ENCODE peak calls at places on chromosomes 16 and 17, in five cellular contexts. C is transverse colon, I is A549, H is IMR-90, Z is ovary. E is an unnamed sample.

GRCh38 chr17:38958756-38959155 is 8.4 kb downstream of the FBXO47 start:
- DNase-seq in C (no peak), I (no peak), H (peak), Z (no peak), E (no peak)

GRCh38 chr16:59993101-59993500 is 1259.0 kb upstream of the GOT2 start:
- DNase-seq in C (no peak), I (no peak), H (no peak), Z (no peak), E (no peak)

GRCh38 chr17:41800601-41801373 is 11.0 kb downstream of the P3H4 start:
- DNase-seq in C (peak), I (peak), H (no peak), Z (peak), E (no peak)

GRCh38 chr16:11402745-11403533 is 57.7 kb downstream of the RMI2 start:
- DNase-seq in C (no peak), I (no peak), H (no peak), Z (no peak), E (no peak)

GRCh38 chr16:10013364-10013763 is 168.9 kb downstream of the GRIN2A start:
- DNase-seq in C (no peak), I (no peak), H (no peak), Z (no peak), E (no peak)

GRCh38 chr16:69311533-69312388 is 611 bp downstream of the VPS4A start:
- DNase-seq in C (peak), I (peak), H (no peak), Z (no peak), E (peak)

GRCh38 chr17:43329183-43329582 is 69.6 kb upstream of the ARL4D start:
- DNase-seq in C (no peak), I (no peak), H (no peak), Z (no peak), E (no peak)

GRCh38 chr17:64130559-64131001 is 636 bp upstream of the ERN1 start:
- DNase-seq in C (peak), I (no peak), H (peak), Z (peak), E (peak)

GRCh38 chr16:64440421-64440831 is 681.4 kb downstream of the CDH11 start:
- DNase-seq in C (no peak), I (no peak), H (peak), Z (no peak), E (peak)

GRCh38 chr16:10770907-10771306 is 27.3 kb downstream of the NUBP1 start:
- DNase-seq in C (no peak), I (no peak), H (no peak), Z (no peak), E (no peak)

GRCh38 chr16:1107141-1107540 is 11.1 kb upstream of the C1QTNF8 start:
- DNase-seq in C (no peak), I (no peak), H (no peak), Z (no peak), E (no peak)

GRCh38 chr16:1108299-1109252 is 12.5 kb upstream of the C1QTNF8 start:
- DNase-seq in C (peak), I (no peak), H (peak), Z (peak), E (peak)

GRCh38 chr16:1105888-1106620 is 10.0 kb upstream of the C1QTNF8 start:
- DNase-seq in C (peak), I (peak), H (peak), Z (peak), E (peak)

GRCh38 chr16:1106659-1107058 is 10.6 kb upstream of the C1QTNF8 start:
- DNase-seq in C (no peak), I (no peak), H (no peak), Z (peak), E (no peak)

DNA sequence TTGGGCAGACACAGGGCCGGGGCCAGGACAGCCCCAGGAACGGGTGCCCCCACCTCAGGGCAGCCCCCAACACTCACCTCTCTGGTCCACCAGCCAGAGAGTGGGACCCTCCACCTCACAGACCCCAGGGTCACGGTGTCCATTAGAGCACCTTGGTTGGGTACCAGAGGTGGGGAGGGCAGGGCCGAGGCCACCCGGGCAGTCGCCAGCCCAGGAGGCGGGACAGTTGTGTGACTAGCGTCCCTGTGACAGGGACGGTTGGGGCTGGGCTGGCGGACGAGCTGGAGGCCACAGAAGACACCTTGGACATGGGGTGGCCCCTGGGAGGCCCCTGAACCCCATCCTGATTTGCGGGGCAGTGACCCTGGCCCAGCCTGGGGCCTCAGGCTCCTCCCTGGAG is 11.7 kb upstream of the C1QTNF8 start:
- DNase-seq in C (no peak), I (no peak), H (no peak), Z (no peak), E (no peak)
- H3K27ac ChIP-seq in C (no peak), I (no peak), H (no peak), Z (no peak), E (no peak)

GRCh38 chr16:23676924-23677480 is 1.7 kb upstream of the PLK1 start:
- DNase-seq in C (no peak), I (no peak), H (no peak), Z (no peak), E (peak)
- TF ChIP-seq POLR2A in C (no peak), I (no peak), H (no peak), Z (no peak), E (no peak)

DNA sequence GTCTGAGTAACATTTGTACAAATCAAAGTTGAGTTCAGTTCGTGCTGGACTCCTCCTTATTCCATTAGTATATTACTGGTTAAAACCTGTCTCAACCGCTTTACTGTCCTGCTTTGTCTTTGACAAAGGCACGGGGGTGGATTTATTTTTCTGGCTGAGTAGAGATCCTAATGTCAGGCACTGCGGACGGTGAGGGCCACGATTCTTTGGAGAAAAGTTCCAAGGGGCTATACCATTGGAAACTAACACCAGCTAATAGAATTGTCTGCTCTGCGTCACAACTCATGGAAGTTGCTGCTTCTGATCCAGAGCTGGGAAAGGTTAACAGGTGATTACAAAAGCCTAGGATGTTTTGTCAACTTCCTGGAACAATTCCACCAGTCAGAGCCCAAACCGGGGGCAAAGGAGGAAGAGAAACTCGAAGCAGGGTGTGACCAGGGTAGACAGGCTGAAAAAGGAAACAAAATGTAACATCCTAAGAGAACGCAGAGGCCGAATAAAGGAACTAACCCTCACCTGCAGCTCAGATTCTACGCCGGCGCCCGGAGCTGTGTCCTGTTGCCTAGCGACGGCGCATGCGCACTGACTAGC is 12.4 kb downstream of the TAT start:
- DNase-seq in C (no peak), I (no peak), H (no peak), Z (no peak), E (no peak)
- H3K27ac ChIP-seq in C (peak), I (peak), H (no peak), Z (no peak), E (peak)

DNA sequence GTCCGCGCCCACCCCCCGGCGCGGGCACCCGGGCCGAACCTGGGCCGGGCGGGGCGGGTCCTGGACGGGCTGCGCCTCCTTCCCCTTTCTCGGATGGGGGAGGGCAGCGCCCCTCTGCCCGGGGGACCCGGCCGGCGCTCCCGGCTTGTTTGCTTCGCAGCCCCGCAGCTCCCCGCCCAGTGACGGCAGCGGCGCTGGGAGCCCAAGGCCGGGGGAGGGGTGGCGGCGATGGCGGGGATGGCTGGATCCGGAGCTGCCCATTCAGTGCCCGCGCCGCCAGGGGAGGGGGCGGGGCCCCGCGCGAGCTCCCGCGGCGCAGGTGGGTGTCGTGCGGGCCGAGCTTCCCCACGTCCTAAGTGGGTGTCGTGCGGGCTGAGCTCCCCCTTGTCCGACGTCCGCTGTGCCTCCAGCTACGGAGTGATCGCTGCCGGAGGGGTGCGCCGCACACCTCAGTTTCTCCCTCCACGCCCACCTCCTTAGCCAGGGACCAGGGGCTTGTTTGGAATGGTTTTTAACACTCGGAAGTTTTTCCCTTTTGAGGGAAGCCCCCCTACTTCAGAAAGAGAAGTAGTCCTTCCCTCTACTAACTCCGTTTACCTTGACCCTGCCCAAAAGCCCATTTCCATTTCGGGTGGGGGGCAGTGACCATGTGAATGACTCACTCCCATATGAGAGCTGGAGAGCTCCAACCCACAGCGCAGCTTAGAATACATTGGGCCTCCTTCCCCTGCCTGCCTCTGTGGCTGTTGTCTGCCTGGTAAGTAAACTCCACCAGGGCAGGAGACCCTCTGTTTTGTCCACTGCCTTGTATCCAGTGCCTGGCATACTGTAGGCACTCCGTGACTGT is 733 bp downstream of the SGSM2 start:
- DNase-seq in C (peak), I (peak), H (peak), Z (peak), E (peak)
- TF ChIP-seq POLR2A in C (peak), I (no peak), H (peak), Z (no peak), E (peak)

GRCh38 chr17:59647288-59647687 is 27.6 kb downstream of the CLTC start:
- DNase-seq in C (no peak), I (no peak), H (no peak), Z (no peak), E (no peak)

GRCh38 chr17:59642535-59642934 is 22.8 kb downstream of the CLTC start:
- DNase-seq in C (no peak), I (no peak), H (no peak), Z (no peak), E (no peak)

GRCh38 chr17:59643159-59643857 is 23.6 kb downstream of the CLTC start:
- DNase-seq in C (no peak), I (no peak), H (peak), Z (no peak), E (no peak)

GRCh38 chr17:59638553-59638952 is 18.9 kb downstream of the CLTC start:
- DNase-seq in C (no peak), I (no peak), H (no peak), Z (no peak), E (no peak)

DNA sequence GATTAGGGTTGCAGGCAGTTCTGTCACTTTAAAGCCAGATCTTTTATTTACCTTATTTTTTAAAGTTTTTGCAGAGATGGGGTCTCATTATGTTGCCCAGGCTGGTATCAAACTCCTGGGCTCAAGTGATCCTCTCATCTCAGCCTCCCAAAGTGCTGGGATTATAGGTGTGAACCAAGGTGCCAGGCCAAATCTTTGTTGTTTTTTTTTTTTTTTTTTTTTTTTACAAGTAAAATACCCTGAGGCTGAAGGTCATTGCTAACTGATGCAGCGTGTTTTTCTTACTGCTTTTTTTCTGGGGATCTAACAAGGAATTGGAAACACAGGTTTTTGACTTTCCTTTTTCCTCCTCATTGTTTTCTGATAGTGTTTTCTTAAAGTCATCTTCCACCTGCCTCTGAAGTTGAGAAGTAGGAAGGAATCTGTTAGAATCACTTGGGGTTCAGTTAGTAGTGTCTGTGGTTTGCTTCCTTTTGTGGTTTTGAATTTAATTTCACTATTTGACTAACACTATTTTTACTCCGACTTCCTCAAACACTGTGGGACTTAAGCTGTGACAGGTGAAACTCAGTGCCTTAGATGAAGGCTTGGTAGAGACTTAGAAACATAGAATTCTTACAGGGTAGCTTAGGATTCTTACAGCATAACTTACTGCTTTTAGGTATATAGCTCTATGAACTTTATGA is 22.2 kb downstream of the CLTC start:
- DNase-seq in C (no peak), I (no peak), H (no peak), Z (no peak), E (no peak)
- H3K27ac ChIP-seq in C (peak), I (no peak), H (no peak), Z (no peak), E (peak)

GRCh38 chr16:4691666-4692412 is 1.5 kb upstream of the NUDT16L1 start:
- DNase-seq in C (no peak), I (no peak), H (no peak), Z (peak), E (no peak)
- TF ChIP-seq POLR2A in C (no peak), I (no peak), H (no peak), Z (no peak), E (no peak)

GRCh38 chr17:45104497-45104896 is 27.8 kb downstream of the PLCD3 start:
- DNase-seq in C (no peak), I (no peak), H (no peak), Z (no peak), E (no peak)
- H3K27ac ChIP-seq in C (no peak), I (peak), H (no peak), Z (no peak), E (no peak)